ENCODE peak calls at places on chromosomes 12 and 14, in nine cellular contexts. R is PC-3, L is fibroblast of lung, G is H1, V is mesendoderm, Q is H9, I is colonic mucosa, K is HepG2, B is neural progenitor cell. Y is an unnamed sample.

GRCh38 chr12:14814082-14814481 is at the start of gene SMCO3:
- DNase-seq in V (no peak), Q (no peak), I (no peak), K (no peak), L (no peak), G (no peak), B (no peak), R (no peak), Y (no peak)

GRCh38 chr12:38921025-38921677 is 15.8 kb upstream of the CPNE8 start:
- DNase-seq in I (peak; percentile 50), V (peak; percentile 82), L (peak; percentile 72), K (peak; percentile 65), G (no peak), R (peak; percentile 92), Q (peak; percentile 72), B (peak; percentile 72), Y (peak; percentile 73)

GRCh38 chr14:50530358-50530757 is 2.0 kb downstream of the MAP4K5 start:
- DNase-seq in R (peak; percentile 81), L (peak; percentile 73), K (no peak), B (no peak), I (no peak), G (no peak), Q (no peak), V (no peak), Y (peak; percentile 47)

GRCh38 chr12:113818833-113819232 is 147.3 kb downstream of the RBM19 start:
- DNase-seq in Q (peak; percentile 84), V (peak; percentile 85), K (peak; percentile 27), R (peak; percentile 22), I (no peak), L (no peak), G (peak; percentile 23), B (peak; percentile 78), Y (no peak)

GRCh38 chr12:122349078-122349477 is 73.4 kb downstream of the CLIP1 start:
- DNase-seq in G (no peak), I (no peak), L (no peak), R (no peak), K (peak; percentile 47), V (no peak), Q (no peak), B (no peak), Y (no peak)

GRCh38 chr14:104115131-104115600 is 23.2 kb upstream of the KIF26A start:
- DNase-seq in Q (no peak), K (no peak), L (no peak), I (no peak), R (no peak), G (no peak), B (no peak), V (no peak), Y (no peak)

GRCh38 chr12:130674676-130675075 is 41.4 kb downstream of the RIMBP2 start:
- DNase-seq in I (no peak), Q (no peak), G (no peak), K (no peak), B (no peak), R (no peak), V (no peak), L (no peak), Y (no peak)

GRCh38 chr14:75522224-75522764 is at the start of gene BATF:
- DNase-seq in I (peak; percentile 56), R (no peak), K (no peak), Q (no peak), L (no peak), V (no peak), B (no peak), G (no peak), Y (no peak)

GRCh38 chr14:100146548-100147091 is 12.8 kb downstream of the DEGS2 start:
- DNase-seq in I (peak; percentile 60), V (no peak), L (no peak), R (no peak), Q (no peak), K (no peak), G (no peak), B (no peak), Y (no peak)

GRCh38 chr12:40569626-40570179 is 122.5 kb upstream of the CNTN1 start:
- DNase-seq in K (no peak), G (no peak), L (peak; percentile 40), Q (no peak), B (no peak), R (peak; percentile 1), I (no peak), V (no peak), Y (no peak)

GRCh38 chr12:13038491-13039161 is 5.6 kb upstream of the FAM234B start:
- DNase-seq in Q (no peak), K (no peak), G (no peak), I (no peak), B (no peak), L (peak; percentile 87), V (no peak), R (no peak), Y (peak; percentile 54)

GRCh38 chr14:101458536-101459391 is 102.5 kb upstream of the DIO3 start:
- DNase-seq in G (no peak), B (peak; percentile 73), Q (peak; percentile 52), L (no peak), K (no peak), R (peak; percentile 25), V (peak; percentile 79), I (no peak), Y (no peak)

GRCh38 chr12:501722-502447 is 42.1 kb downstream of the B4GALNT3 start:
- DNase-seq in G (no peak), V (peak; percentile 24), B (no peak), L (no peak), K (no peak), I (no peak), Q (peak; percentile 68), R (no peak), Y (no peak)

GRCh38 chr12:60926256-60926655 is 1330.4 kb downstream of the SLC16A7 start:
- DNase-seq in L (no peak), R (no peak), V (no peak), K (no peak), B (peak; percentile 3), G (no peak), I (no peak), Q (no peak), Y (no peak)

GRCh38 chr14:54023027-54023426 is 66.4 kb upstream of the BMP4 start:
- DNase-seq in K (no peak), I (no peak), L (no peak), G (no peak), B (no peak), R (no peak), V (no peak), Q (no peak), Y (no peak)

GRCh38 chr12:27333311-27334009 is 824 bp downstream of the BMAL2 start:
- DNase-seq in B (peak; percentile 43), K (no peak), L (no peak), R (peak; percentile 46), I (peak; percentile 52), Q (peak; percentile 56), G (no peak), V (no peak), Y (peak; percentile 68)
- H3K9ac ChIP-seq in B (no peak overlapping the region), K (peak overlapping the region; percentile 66), L (peak overlapping the region; percentile 82), R (peak overlapping the region; percentile 91), I (peak overlapping the region; percentile 55), Q (peak overlapping the region; percentile 6), G (peak overlapping the region; percentile 35), V (peak overlapping the region; percentile 67), Y (peak overlapping the region; percentile 99)

GRCh38 chr12:96236221-96236822 is 42.1 kb downstream of the ELK3 start:
- DNase-seq in V (no peak), G (no peak), L (peak; percentile 90), B (no peak), Q (no peak), R (no peak), K (no peak), I (no peak), Y (peak; percentile 68)

GRCh38 chr12:96233941-96234461 is 39.8 kb downstream of the ELK3 start:
- DNase-seq in V (no peak), G (no peak), R (no peak), L (peak; percentile 97), B (no peak), K (no peak), Q (no peak), I (peak; percentile 73), Y (peak; percentile 46)

GRCh38 chr12:96234591-96235496 is 40.7 kb downstream of the ELK3 start:
- DNase-seq in L (no peak), Q (no peak), G (no peak), B (no peak), I (no peak), R (no peak), V (no peak), K (no peak), Y (no peak)

GRCh38 chr12:96237035-96237434 is 42.9 kb downstream of the ELK3 start:
- DNase-seq in L (peak; percentile 53), R (no peak), I (no peak), Q (no peak), G (no peak), B (no peak), K (no peak), V (no peak), Y (no peak)

DNA sequence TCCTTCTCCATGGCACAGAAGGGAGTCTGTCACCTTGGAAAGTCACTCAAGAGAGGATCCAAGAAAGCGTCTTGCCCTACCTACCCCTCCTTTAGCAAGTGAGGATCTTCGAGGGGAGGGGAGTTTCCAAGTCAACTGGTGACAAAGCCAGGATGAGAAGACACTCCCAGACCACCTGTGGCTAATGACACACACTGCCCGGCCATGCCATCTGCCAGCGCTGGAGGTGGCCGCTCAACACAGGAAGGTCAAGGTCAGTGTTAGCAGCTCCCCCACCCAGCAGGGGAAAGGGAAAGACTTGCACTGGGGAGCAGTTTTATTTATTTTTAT is 41.3 kb downstream of the ELK3 start:
- DNase-seq in R (no peak), I (no peak), G (no peak), L (no peak), Q (no peak), V (peak; percentile 48), B (no peak), K (no peak), Y (no peak)
- H3K9ac ChIP-seq in R (no peak overlapping the region), I (no peak overlapping the region), G (no peak overlapping the region), L (no peak overlapping the region), Q (no peak overlapping the region), V (no peak overlapping the region), B (no peak overlapping the region), K (no peak overlapping the region), Y (no peak overlapping the region)

DNA sequence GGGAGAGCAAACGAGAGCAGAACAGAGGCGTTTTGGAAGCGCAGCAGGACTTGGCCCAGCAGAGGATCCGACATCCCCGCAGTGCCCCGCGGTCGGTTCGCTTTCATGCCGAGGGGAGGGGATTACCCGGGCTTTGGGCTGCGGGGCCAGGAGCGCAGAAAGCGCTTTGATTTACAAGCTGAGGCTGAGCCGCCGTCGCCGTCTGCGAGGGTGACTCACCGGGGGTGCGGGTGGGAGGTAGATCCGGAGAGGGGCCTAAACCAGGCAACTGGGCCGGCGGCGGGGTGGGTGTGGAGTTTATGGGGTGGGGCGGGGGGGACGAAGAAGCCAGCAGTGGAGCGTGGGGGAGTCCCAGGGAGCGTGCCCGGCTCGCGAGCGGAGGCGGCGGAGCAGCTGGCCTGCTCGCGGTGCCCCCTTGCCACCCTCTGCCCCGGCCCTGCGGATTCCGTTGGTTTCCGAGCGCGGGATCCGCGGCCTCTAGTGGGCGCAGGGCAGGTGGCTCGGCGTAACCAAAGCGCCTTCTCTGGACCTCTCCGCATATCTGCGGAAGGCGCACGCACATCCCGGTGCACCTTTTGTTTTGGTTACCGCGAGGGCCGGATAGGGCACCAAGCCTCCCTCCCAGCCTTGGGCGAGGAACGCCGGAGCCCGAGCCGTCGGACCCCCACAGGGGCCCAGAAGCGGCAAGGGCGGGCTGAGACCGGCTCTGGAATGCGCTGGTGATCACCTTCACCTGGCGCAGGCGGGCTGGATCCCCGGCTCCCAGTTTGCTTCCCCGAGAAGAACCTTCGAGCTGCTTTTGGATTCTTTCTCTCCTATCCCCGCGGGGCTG is 2.6 kb downstream of the SIX4 start:
- DNase-seq in R (peak; percentile 85), I (peak; percentile 24), L (peak; percentile 81), B (peak; percentile 82), K (peak; percentile 67), G (no peak), V (peak; percentile 78), Q (peak; percentile 71), Y (peak; percentile 64)
- H3K9ac ChIP-seq in R (peak overlapping the region; percentile 79), I (no peak overlapping the region), L (peak overlapping the region; percentile 69), B (peak overlapping the region; percentile 39), K (peak overlapping the region; percentile 86), G (peak overlapping the region; percentile 59), V (peak overlapping the region; percentile 80), Q (peak overlapping the region; percentile 72), Y (peak overlapping the region; percentile 72)

GRCh38 chr12:24821691-24822090 is 127.2 kb downstream of the BCAT1 start:
- DNase-seq in Q (no peak), K (no peak), B (no peak), R (no peak), L (peak; percentile 88), V (no peak), I (no peak), G (no peak), Y (peak; percentile 92)
- H3K9ac ChIP-seq in Q (no peak overlapping the region), K (no peak overlapping the region), B (no peak overlapping the region), R (no peak overlapping the region), L (no peak overlapping the region), V (no peak overlapping the region), I (no peak overlapping the region), G (no peak overlapping the region), Y (no peak overlapping the region)

Y was measured in mammary epithelial cell.